ENCODE peak calls at places on chromosomes 2 and 18, in five cellular contexts. One of them, this sample, is unnamed. For H3K4me1, the result is how much of the 10 kb centered on the place peaks cover.

GRCh38 chr18:22703883-22704626 is 229.1 kb upstream of the RBBP8 start:
- DNase-seq in colonic mucosa: peak
- DNase-seq in BE2C: peak
- DNase-seq in psoas muscle: no peak
- DNase-seq in CD8-positive, alpha-beta T cell: no peak
- DNase-seq in this sample: no peak

GRCh38 chr18:57895182-57895581 is 92.1 kb upstream of the ATP8B1 start:
- DNase-seq in CD8-positive, alpha-beta T cell: no peak
- DNase-seq in BE2C: no peak
- DNase-seq in psoas muscle: no peak
- DNase-seq in colonic mucosa: no peak
- DNase-seq in this sample: no peak

GRCh38 chr18:79779700-79780190 is 18.0 kb upstream of the KCNG2 start:
- DNase-seq in BE2C: no peak
- DNase-seq in CD8-positive, alpha-beta T cell: no peak
- DNase-seq in psoas muscle: peak
- DNase-seq in colonic mucosa: no peak
- DNase-seq in this sample: peak

GRCh38 chr2:232506713-232507112 is 13.5 kb upstream of the PRSS56 start:
- DNase-seq in psoas muscle: no peak
- DNase-seq in CD8-positive, alpha-beta T cell: no peak
- DNase-seq in BE2C: peak
- DNase-seq in colonic mucosa: no peak
- DNase-seq in this sample: no peak

GRCh38 chr2:5975406-5975805 is 283.2 kb downstream of the SOX11 start:
- DNase-seq in CD8-positive, alpha-beta T cell: no peak
- DNase-seq in psoas muscle: no peak
- DNase-seq in BE2C: no peak
- DNase-seq in colonic mucosa: no peak
- DNase-seq in this sample: no peak

GRCh38 chr2:217451634-217452033 is 551.2 kb downstream of the TNS1 start:
- DNase-seq in colonic mucosa: no peak
- DNase-seq in BE2C: peak
- DNase-seq in CD8-positive, alpha-beta T cell: no peak
- DNase-seq in psoas muscle: no peak
- DNase-seq in this sample: no peak

GRCh38 chr18:58937913-58938312 is 73.2 kb downstream of the ZNF532 start:
- DNase-seq in psoas muscle: no peak
- DNase-seq in CD8-positive, alpha-beta T cell: no peak
- DNase-seq in BE2C: no peak
- DNase-seq in colonic mucosa: no peak
- DNase-seq in this sample: no peak

GRCh38 chr2:204315236-204315662 is 230.0 kb upstream of the PARD3B start:
- DNase-seq in BE2C: no peak
- DNase-seq in colonic mucosa: no peak
- DNase-seq in CD8-positive, alpha-beta T cell: no peak
- DNase-seq in psoas muscle: no peak
- DNase-seq in this sample: no peak

GRCh38 chr2:201579536-201579935 is 63.8 kb downstream of the TMEM237 start:
- DNase-seq in colonic mucosa: no peak
- DNase-seq in BE2C: no peak
- DNase-seq in CD8-positive, alpha-beta T cell: no peak
- DNase-seq in psoas muscle: no peak
- DNase-seq in this sample: no peak

GRCh38 chr2:29723255-29724001 is 198.0 kb downstream of the ALK start:
- DNase-seq in colonic mucosa: no peak
- DNase-seq in psoas muscle: no peak
- DNase-seq in BE2C: no peak
- DNase-seq in CD8-positive, alpha-beta T cell: no peak
- DNase-seq in this sample: no peak

GRCh38 chr2:159680692-159681091 is 31.6 kb upstream of the MARCHF7 start:
- DNase-seq in CD8-positive, alpha-beta T cell: no peak
- DNase-seq in colonic mucosa: no peak
- DNase-seq in BE2C: no peak
- DNase-seq in psoas muscle: no peak
- DNase-seq in this sample: no peak

GRCh38 chr2:43934567-43934966 is 61.2 kb downstream of the LRPPRC start:
- DNase-seq in CD8-positive, alpha-beta T cell: no peak
- DNase-seq in psoas muscle: no peak
- DNase-seq in colonic mucosa: no peak
- DNase-seq in BE2C: no peak
- DNase-seq in this sample: no peak

GRCh38 chr18:51933903-51934302 is 406.1 kb upstream of the DCC start:
- DNase-seq in psoas muscle: no peak
- DNase-seq in BE2C: no peak
- DNase-seq in CD8-positive, alpha-beta T cell: no peak
- DNase-seq in colonic mucosa: no peak
- DNase-seq in this sample: no peak

GRCh38 chr2:216665240-216665639 is 30.1 kb downstream of the IGFBP5 start:
- DNase-seq in BE2C: peak
- DNase-seq in CD8-positive, alpha-beta T cell: no peak
- DNase-seq in psoas muscle: no peak
- DNase-seq in colonic mucosa: peak
- DNase-seq in this sample: no peak

GRCh38 chr2:179201884-179202283 is 62.7 kb downstream of the SESTD1 start:
- DNase-seq in BE2C: no peak
- DNase-seq in psoas muscle: no peak
- DNase-seq in CD8-positive, alpha-beta T cell: no peak
- DNase-seq in colonic mucosa: no peak
- DNase-seq in this sample: no peak

GRCh38 chr2:217652761-217653160 is 350.0 kb downstream of the TNS1 start:
- DNase-seq in colonic mucosa: no peak
- DNase-seq in psoas muscle: no peak
- DNase-seq in BE2C: no peak
- DNase-seq in CD8-positive, alpha-beta T cell: no peak
- DNase-seq in this sample: no peak

GRCh38 chr2:176613358-176614032 is 344.3 kb downstream of the MTX2 start:
- DNase-seq in psoas muscle: no peak
- DNase-seq in BE2C: no peak
- DNase-seq in colonic mucosa: peak
- DNase-seq in CD8-positive, alpha-beta T cell: no peak
- DNase-seq in this sample: no peak

GRCh38 chr18:74451148-74451547 is 6.0 kb downstream of the DIPK1C start:
- DNase-seq in CD8-positive, alpha-beta T cell: no peak
- DNase-seq in psoas muscle: no peak
- DNase-seq in BE2C: no peak
- DNase-seq in colonic mucosa: no peak
- DNase-seq in this sample: no peak

GRCh38 chr18:50203801-50204604 is 9.1 kb upstream of the MYO5B start:
- DNase-seq in CD8-positive, alpha-beta T cell: no peak
- DNase-seq in colonic mucosa: peak
- DNase-seq in BE2C: peak
- DNase-seq in psoas muscle: no peak
- DNase-seq in this sample: no peak

GRCh38 chr2:223967981-223968380 is 10.7 kb downstream of the MRPL44 start:
- DNase-seq in colonic mucosa: no peak
- DNase-seq in CD8-positive, alpha-beta T cell: no peak
- DNase-seq in psoas muscle: no peak
- DNase-seq in BE2C: no peak
- DNase-seq in this sample: no peak
- TF ChIP-seq CTCF in colonic mucosa: no peak
- TF ChIP-seq CTCF in CD8-positive, alpha-beta T cell: no peak
- TF ChIP-seq CTCF in psoas muscle: no peak
- TF ChIP-seq CTCF in BE2C: no peak
- TF ChIP-seq CTCF in this sample: no peak

GRCh38 chr2:211823886-211824479 is 714.6 kb downstream of the ERBB4 start:
- DNase-seq in BE2C: no peak
- DNase-seq in CD8-positive, alpha-beta T cell: no peak
- DNase-seq in psoas muscle: no peak
- DNase-seq in colonic mucosa: no peak
- DNase-seq in this sample: no peak
- H3K4me3 ChIP-seq in BE2C: no peak
- H3K4me3 ChIP-seq in CD8-positive, alpha-beta T cell: no peak
- H3K4me3 ChIP-seq in psoas muscle: no peak
- H3K4me3 ChIP-seq in colonic mucosa: no peak
- H3K4me3 ChIP-seq in this sample: no peak

GRCh38 chr2:26609839-26610277 is 31.3 kb downstream of the CIB4 start:
- DNase-seq in BE2C: no peak
- DNase-seq in psoas muscle: no peak
- DNase-seq in colonic mucosa: no peak
- DNase-seq in CD8-positive, alpha-beta T cell: no peak
- DNase-seq in this sample: no peak
- H3K4me1 ChIP-seq in BE2C: half or more
- H3K4me1 ChIP-seq in psoas muscle: under half
- H3K4me1 ChIP-seq in colonic mucosa: under half
- H3K4me1 ChIP-seq in CD8-positive, alpha-beta T cell: under half
- H3K4me1 ChIP-seq in this sample: under half

GRCh38 chr2:715847-716573 is 38.8 kb upstream of the TMEM18 start:
- DNase-seq in CD8-positive, alpha-beta T cell: no peak
- DNase-seq in BE2C: no peak
- DNase-seq in colonic mucosa: no peak
- DNase-seq in psoas muscle: no peak
- DNase-seq in this sample: no peak
- TF ChIP-seq CTCF in CD8-positive, alpha-beta T cell: no peak
- TF ChIP-seq CTCF in BE2C: peak
- TF ChIP-seq CTCF in colonic mucosa: no peak
- TF ChIP-seq CTCF in psoas muscle: no peak
- TF ChIP-seq CTCF in this sample: no peak

GRCh38 chr2:229582151-229582550 is 132.2 kb downstream of the DNER start:
- DNase-seq in psoas muscle: no peak
- DNase-seq in BE2C: no peak
- DNase-seq in CD8-positive, alpha-beta T cell: no peak
- DNase-seq in colonic mucosa: no peak
- DNase-seq in this sample: no peak

GRCh38 chr2:229586012-229586411 is 128.3 kb downstream of the DNER start:
- DNase-seq in CD8-positive, alpha-beta T cell: no peak
- DNase-seq in BE2C: no peak
- DNase-seq in psoas muscle: no peak
- DNase-seq in colonic mucosa: no peak
- DNase-seq in this sample: no peak

GRCh38 chr2:229591611-229592010 is 122.7 kb downstream of the DNER start:
- DNase-seq in BE2C: no peak
- DNase-seq in colonic mucosa: no peak
- DNase-seq in CD8-positive, alpha-beta T cell: no peak
- DNase-seq in psoas muscle: no peak
- DNase-seq in this sample: no peak

GRCh38 chr2:229586746-229587705 is 127.3 kb downstream of the DNER start:
- DNase-seq in colonic mucosa: peak
- DNase-seq in psoas muscle: peak
- DNase-seq in CD8-positive, alpha-beta T cell: no peak
- DNase-seq in BE2C: peak
- DNase-seq in this sample: peak
- H3K4me3 ChIP-seq in colonic mucosa: no peak
- H3K4me3 ChIP-seq in psoas muscle: peak
- H3K4me3 ChIP-seq in CD8-positive, alpha-beta T cell: no peak
- H3K4me3 ChIP-seq in BE2C: no peak
- H3K4me3 ChIP-seq in this sample: peak

GRCh38 chr2:23528690-23529089 is 143.7 kb downstream of the KLHL29 start:
- DNase-seq in CD8-positive, alpha-beta T cell: no peak
- DNase-seq in BE2C: no peak
- DNase-seq in colonic mucosa: no peak
- DNase-seq in psoas muscle: no peak
- DNase-seq in this sample: no peak
- H3K4me1 ChIP-seq in CD8-positive, alpha-beta T cell: under half
- H3K4me1 ChIP-seq in BE2C: under half
- H3K4me1 ChIP-seq in colonic mucosa: under half
- H3K4me1 ChIP-seq in psoas muscle: under half
- H3K4me1 ChIP-seq in this sample: under half

This sample was measured in ascending aorta.